ENCODE peak calls at places on chromosomes 11 and 22, in six cellular contexts. One of them, this sample, is unnamed.

GRCh38 chr11:38274031-38274430 is 1676.0 kb upstream of the RAG2 start:
- DNase-seq in HCT116: no peak
- DNase-seq in GM23248: peak; percentile 0
- DNase-seq in SK-N-SH: no peak
- DNase-seq in neural progenitor cell: no peak
- DNase-seq in MM.1S: no peak
- DNase-seq in this sample: no peak

GRCh38 chr11:86135319-86135714 is 66.4 kb upstream of the PICALM start:
- DNase-seq in HCT116: no peak
- DNase-seq in GM23248: no peak
- DNase-seq in SK-N-SH: no peak
- DNase-seq in neural progenitor cell: no peak
- DNase-seq in MM.1S: no peak
- DNase-seq in this sample: no peak

GRCh38 chr11:73651661-73652045 is 5.3 kb downstream of the PLEKHB1 start:
- DNase-seq in HCT116: no peak
- DNase-seq in GM23248: no peak
- DNase-seq in SK-N-SH: no peak
- DNase-seq in neural progenitor cell: no peak
- DNase-seq in MM.1S: no peak
- DNase-seq in this sample: no peak

GRCh38 chr22:29150701-29151100 is 55.0 kb upstream of the EMID1 start:
- DNase-seq in HCT116: no peak
- DNase-seq in GM23248: no peak
- DNase-seq in SK-N-SH: no peak
- DNase-seq in neural progenitor cell: no peak
- DNase-seq in MM.1S: no peak
- DNase-seq in this sample: no peak

GRCh38 chr22:39179841-39180335 is 27.4 kb upstream of the CBX7 start:
- DNase-seq in HCT116: no peak
- DNase-seq in GM23248: no peak
- DNase-seq in SK-N-SH: no peak
- DNase-seq in neural progenitor cell: peak; percentile 34
- DNase-seq in MM.1S: no peak
- DNase-seq in this sample: no peak

GRCh38 chr22:32803020-32803758 is 1.7 kb downstream of the TIMP3 start:
- DNase-seq in HCT116: no peak
- DNase-seq in GM23248: peak; percentile 89
- DNase-seq in SK-N-SH: no peak
- DNase-seq in neural progenitor cell: peak; percentile 40
- DNase-seq in MM.1S: no peak
- DNase-seq in this sample: no peak

GRCh38 chr11:60658409-60658808 is 41.0 kb upstream of the MS4A8 start:
- DNase-seq in HCT116: no peak
- DNase-seq in GM23248: no peak
- DNase-seq in SK-N-SH: no peak
- DNase-seq in neural progenitor cell: no peak
- DNase-seq in MM.1S: no peak
- DNase-seq in this sample: peak; percentile 55

GRCh38 chr11:113773092-113773415 is 438 bp downstream of the ZW10 start:
- DNase-seq in HCT116: no peak
- DNase-seq in GM23248: peak; percentile 62
- DNase-seq in SK-N-SH: no peak
- DNase-seq in neural progenitor cell: peak; percentile 44
- DNase-seq in MM.1S: no peak
- DNase-seq in this sample: peak; percentile 33

GRCh38 chr11:476416-476815 is 26.3 kb downstream of the PTDSS2 start:
- DNase-seq in HCT116: no peak
- DNase-seq in GM23248: no peak
- DNase-seq in SK-N-SH: no peak
- DNase-seq in neural progenitor cell: no peak
- DNase-seq in MM.1S: no peak
- DNase-seq in this sample: no peak

DNA sequence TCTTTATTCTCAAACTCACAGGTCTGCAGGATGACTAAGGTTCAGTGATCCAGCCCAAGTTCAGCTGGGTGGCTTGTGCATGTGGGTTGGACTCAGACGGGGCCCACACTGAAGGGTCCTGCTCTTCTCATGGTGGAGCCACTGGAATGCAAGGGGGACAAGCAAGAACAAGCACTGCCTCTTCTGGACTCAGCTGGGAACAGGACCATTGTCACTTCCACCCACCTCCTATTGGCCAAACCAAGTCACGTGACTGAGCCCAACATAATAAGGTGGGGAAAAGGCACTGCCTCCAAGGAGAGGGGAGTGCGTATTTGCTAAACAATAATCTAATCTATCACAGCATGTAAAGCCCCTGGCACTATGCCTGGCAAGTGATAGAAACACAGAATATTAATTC is 87.1 kb downstream of the CHST1 start:
- DNase-seq in HCT116: no peak
- DNase-seq in GM23248: no peak
- DNase-seq in SK-N-SH: peak; percentile 27
- DNase-seq in neural progenitor cell: no peak
- DNase-seq in MM.1S: no peak
- DNase-seq in this sample: no peak
- H3K4me2 ChIP-seq in HCT116: no peak overlapping the region
- H3K4me2 ChIP-seq in GM23248: no peak overlapping the region
- H3K4me2 ChIP-seq in SK-N-SH: no peak overlapping the region
- H3K4me2 ChIP-seq in neural progenitor cell: peak overlapping the region; percentile 41
- H3K4me2 ChIP-seq in MM.1S: no peak overlapping the region
- H3K4me2 ChIP-seq in this sample: no peak overlapping the region

GRCh38 chr22:45629469-45630089 is 42.1 kb upstream of the ATXN10 start:
- DNase-seq in HCT116: no peak
- DNase-seq in GM23248: no peak
- DNase-seq in SK-N-SH: peak; percentile 64
- DNase-seq in neural progenitor cell: no peak
- DNase-seq in MM.1S: no peak
- DNase-seq in this sample: no peak
- TF ChIP-seq EZH2phosphoT487 in HCT116: no peak
- TF ChIP-seq EZH2phosphoT487 in GM23248: no peak
- TF ChIP-seq EZH2phosphoT487 in SK-N-SH: no peak
- TF ChIP-seq EZH2phosphoT487 in neural progenitor cell: no peak
- TF ChIP-seq EZH2phosphoT487 in MM.1S: no peak
- TF ChIP-seq EZH2phosphoT487 in this sample: no peak

DNA sequence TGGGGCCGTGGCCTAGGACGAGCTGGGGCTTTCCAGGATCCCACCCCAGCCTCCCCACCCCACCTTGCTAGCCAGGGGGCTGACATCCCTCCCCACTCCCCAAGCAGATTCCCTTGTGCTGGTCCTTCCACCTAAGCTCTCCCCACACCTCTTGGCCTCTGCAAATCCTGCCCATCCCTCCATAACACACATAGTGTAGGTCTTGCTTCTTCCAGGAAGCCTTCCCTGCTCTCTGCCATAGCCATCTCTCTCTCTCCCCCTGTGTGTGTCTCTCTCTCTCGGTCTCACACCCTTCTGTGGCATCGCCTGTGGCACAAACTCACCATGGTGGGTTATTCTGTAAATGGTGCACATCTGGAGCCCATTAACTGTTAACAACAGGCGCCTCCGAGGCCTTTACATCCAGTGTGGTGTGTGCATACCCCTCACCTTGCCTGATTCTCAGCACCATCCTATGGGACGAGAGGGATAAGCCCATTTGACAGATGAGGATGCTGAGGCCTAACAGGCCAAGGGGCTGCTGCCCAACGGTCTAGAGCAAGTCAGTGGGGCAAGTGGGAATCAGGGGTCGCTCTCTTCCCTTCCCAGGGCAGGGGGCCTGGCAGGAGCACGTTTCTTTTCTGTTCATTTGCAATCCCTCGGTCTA is 22.2 kb upstream of the PICK1 start:
- DNase-seq in HCT116: no peak
- DNase-seq in GM23248: no peak
- DNase-seq in SK-N-SH: peak; percentile 23
- DNase-seq in neural progenitor cell: no peak
- DNase-seq in MM.1S: no peak
- DNase-seq in this sample: no peak
- H3K9ac ChIP-seq in HCT116: peak overlapping the region; percentile 62
- H3K9ac ChIP-seq in GM23248: peak overlapping the region; percentile 7
- H3K9ac ChIP-seq in SK-N-SH: no peak overlapping the region
- H3K9ac ChIP-seq in neural progenitor cell: no peak overlapping the region
- H3K9ac ChIP-seq in MM.1S: no peak overlapping the region
- H3K9ac ChIP-seq in this sample: no peak overlapping the region

DNA sequence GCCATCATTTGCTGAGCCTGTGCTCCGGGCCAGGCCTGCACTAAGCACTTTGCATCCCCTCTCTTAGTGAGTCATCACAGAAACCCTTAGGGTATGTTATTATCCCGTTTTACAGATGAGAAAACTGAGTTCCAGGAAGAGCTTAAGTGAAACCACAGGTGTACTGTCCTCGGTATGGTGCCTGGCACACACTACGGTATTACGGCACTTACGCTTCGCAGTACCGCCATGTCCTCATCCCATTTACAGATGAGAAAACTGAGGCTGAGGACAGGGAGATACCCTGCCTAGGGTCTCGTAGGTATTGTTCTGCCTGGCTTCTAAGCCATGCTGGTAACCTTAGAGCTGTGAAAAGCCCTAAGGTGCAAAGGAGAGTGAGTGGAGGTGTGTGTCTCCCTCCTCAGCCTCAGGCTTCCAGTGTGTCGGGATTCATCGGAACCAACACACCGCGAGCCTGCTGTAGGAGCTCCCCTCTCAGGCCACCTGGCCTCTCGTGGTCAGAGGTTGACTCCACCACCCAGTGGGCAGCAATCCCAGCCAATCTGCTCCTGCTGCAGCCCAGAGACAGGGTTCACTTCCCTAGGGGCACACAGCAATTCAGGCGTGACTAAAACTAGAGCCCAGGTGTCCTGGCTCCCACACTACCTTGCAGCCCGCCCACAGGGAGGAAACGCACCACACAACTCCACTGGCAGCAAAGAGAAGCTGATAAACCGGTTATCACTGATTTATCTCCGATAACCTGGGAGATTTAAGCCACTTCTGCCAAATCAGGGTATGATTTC is 39.6 kb upstream of the HMOX1 start:
- DNase-seq in HCT116: no peak
- DNase-seq in GM23248: no peak
- DNase-seq in SK-N-SH: no peak
- DNase-seq in neural progenitor cell: no peak
- DNase-seq in MM.1S: no peak
- DNase-seq in this sample: no peak
- H3K4me2 ChIP-seq in HCT116: no peak overlapping the region
- H3K4me2 ChIP-seq in GM23248: no peak overlapping the region
- H3K4me2 ChIP-seq in SK-N-SH: no peak overlapping the region
- H3K4me2 ChIP-seq in neural progenitor cell: no peak overlapping the region
- H3K4me2 ChIP-seq in MM.1S: no peak overlapping the region
- H3K4me2 ChIP-seq in this sample: no peak overlapping the region

DNA sequence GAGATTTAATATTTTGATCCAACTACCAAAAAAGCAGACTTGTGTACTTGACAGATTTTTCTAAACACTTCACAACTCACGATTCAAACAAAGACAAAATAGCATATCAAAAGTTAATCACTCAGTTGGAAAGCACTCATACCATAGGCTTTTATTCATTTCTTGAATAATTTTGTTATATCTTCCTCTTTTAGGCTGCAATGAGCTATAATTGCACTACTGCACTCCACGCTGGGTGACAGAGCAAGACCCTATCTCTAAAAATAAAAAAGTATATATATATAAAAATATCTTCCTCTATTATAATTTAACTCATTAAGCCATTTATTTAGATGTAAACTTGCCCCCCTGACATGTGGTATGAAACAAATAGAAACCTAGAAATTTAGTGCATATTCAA is 19.9 kb downstream of the SC5D start:
- DNase-seq in HCT116: no peak
- DNase-seq in GM23248: no peak
- DNase-seq in SK-N-SH: no peak
- DNase-seq in neural progenitor cell: no peak
- DNase-seq in MM.1S: no peak
- DNase-seq in this sample: no peak
- TF ChIP-seq EZH2phosphoT487 in HCT116: no peak
- TF ChIP-seq EZH2phosphoT487 in GM23248: no peak
- TF ChIP-seq EZH2phosphoT487 in SK-N-SH: no peak
- TF ChIP-seq EZH2phosphoT487 in neural progenitor cell: no peak
- TF ChIP-seq EZH2phosphoT487 in MM.1S: no peak
- TF ChIP-seq EZH2phosphoT487 in this sample: no peak

GRCh38 chr11:20029193-20029592 is 131.1 kb downstream of the DBX1 start:
- DNase-seq in HCT116: no peak
- DNase-seq in GM23248: no peak
- DNase-seq in SK-N-SH: no peak
- DNase-seq in neural progenitor cell: no peak
- DNase-seq in MM.1S: no peak
- DNase-seq in this sample: no peak

GRCh38 chr11:20030472-20030871 is 129.8 kb downstream of the DBX1 start:
- DNase-seq in HCT116: no peak
- DNase-seq in GM23248: no peak
- DNase-seq in SK-N-SH: no peak
- DNase-seq in neural progenitor cell: no peak
- DNase-seq in MM.1S: no peak
- DNase-seq in this sample: no peak

GRCh38 chr11:20032127-20032526 is 128.1 kb downstream of the DBX1 start:
- DNase-seq in HCT116: no peak
- DNase-seq in GM23248: no peak
- DNase-seq in SK-N-SH: no peak
- DNase-seq in neural progenitor cell: no peak
- DNase-seq in MM.1S: no peak
- DNase-seq in this sample: no peak

GRCh38 chr11:20032577-20033265 is 127.6 kb downstream of the DBX1 start:
- DNase-seq in HCT116: no peak
- DNase-seq in GM23248: peak; percentile 41
- DNase-seq in SK-N-SH: no peak
- DNase-seq in neural progenitor cell: no peak
- DNase-seq in MM.1S: no peak
- DNase-seq in this sample: no peak

DNA sequence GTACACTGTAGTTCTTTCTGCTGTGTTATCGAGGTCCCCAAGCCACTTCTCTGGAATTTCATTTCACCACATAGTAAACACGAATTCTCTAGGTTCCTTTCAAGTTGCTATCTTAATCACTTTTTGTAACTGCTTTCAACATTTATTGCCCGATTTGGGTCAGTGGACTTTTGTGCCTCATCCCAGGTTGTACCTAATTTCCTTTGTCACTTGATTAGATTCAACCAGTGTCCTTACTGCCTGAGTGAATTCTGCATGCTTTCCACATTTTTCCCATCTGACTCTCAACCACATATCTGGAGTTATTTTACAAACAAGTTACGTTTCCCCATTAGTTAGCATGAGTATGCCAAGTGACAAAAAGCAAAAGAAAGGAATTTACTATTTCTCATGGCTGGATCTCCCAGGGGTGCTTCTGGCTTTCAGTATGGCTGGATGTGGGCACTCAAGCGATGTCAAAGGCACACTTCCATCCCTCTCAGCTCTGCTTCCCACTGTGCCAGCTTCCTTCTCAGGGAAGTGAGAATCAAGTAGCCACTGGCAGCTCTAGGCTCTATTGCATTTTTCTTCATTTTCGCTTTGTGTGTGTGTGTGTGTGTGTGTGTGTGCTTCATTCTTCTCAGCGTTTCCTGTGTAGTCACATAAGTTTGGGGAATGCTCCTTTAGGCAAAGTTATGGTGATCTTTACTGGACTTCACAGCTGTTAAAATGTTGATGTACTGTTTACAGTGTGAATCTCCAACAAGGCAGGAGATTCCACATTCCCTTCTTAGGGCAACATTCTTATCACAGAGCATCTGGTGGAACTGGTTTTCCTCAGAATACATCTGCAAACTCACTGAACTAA is 128.9 kb downstream of the DBX1 start:
- DNase-seq in HCT116: no peak
- DNase-seq in GM23248: peak; percentile 87
- DNase-seq in SK-N-SH: no peak
- DNase-seq in neural progenitor cell: peak; percentile 37
- DNase-seq in MM.1S: no peak
- DNase-seq in this sample: peak; percentile 70
- H3K9ac ChIP-seq in HCT116: no peak overlapping the region
- H3K9ac ChIP-seq in GM23248: peak overlapping the region; percentile 45
- H3K9ac ChIP-seq in SK-N-SH: peak overlapping the region; percentile 33
- H3K9ac ChIP-seq in neural progenitor cell: no peak overlapping the region
- H3K9ac ChIP-seq in MM.1S: no peak overlapping the region
- H3K9ac ChIP-seq in this sample: peak overlapping the region; percentile 54

GRCh38 chr11:119982517-119983239 is 155.2 kb downstream of the TRIM29 start:
- DNase-seq in HCT116: no peak
- DNase-seq in GM23248: no peak
- DNase-seq in SK-N-SH: no peak
- DNase-seq in neural progenitor cell: no peak
- DNase-seq in MM.1S: no peak
- DNase-seq in this sample: no peak
- H3K4me2 ChIP-seq in HCT116: no peak overlapping the region
- H3K4me2 ChIP-seq in GM23248: no peak overlapping the region
- H3K4me2 ChIP-seq in SK-N-SH: no peak overlapping the region
- H3K4me2 ChIP-seq in neural progenitor cell: no peak overlapping the region
- H3K4me2 ChIP-seq in MM.1S: no peak overlapping the region
- H3K4me2 ChIP-seq in this sample: no peak overlapping the region